ENCODE peak calls at places on chromosomes 2 and 18, in four cellular contexts. L is choroid plexus epithelial cell, F is MM.1S, X is A549. A is an unnamed sample.

GRCh38 chr2:48600204-48600813 is 17.3 kb upstream of the GTF2A1L start:
- DNase-seq in L (peak), F (peak), X (no peak), A (peak)

GRCh38 chr2:202034249-202035088 is 814 bp downstream of the FZD7 start:
- DNase-seq in L (peak), F (peak), X (peak), A (no peak)

GRCh38 chr18:73101977-73102376 is 234.2 kb upstream of the NETO1 start:
- DNase-seq in L (peak), F (no peak), X (no peak), A (no peak)

GRCh38 chr2:20623241-20623640 is 27.7 kb downstream of the HS1BP3 start:
- DNase-seq in L (no peak), F (no peak), X (no peak), A (no peak)

GRCh38 chr18:45726603-45727002 is 2.6 kb downstream of the SLC14A1 start:
- DNase-seq in L (no peak), F (no peak), X (no peak), A (no peak)

GRCh38 chr18:50806208-50806616 is 13.6 kb downstream of the MRO start:
- DNase-seq in L (peak), F (no peak), X (no peak), A (no peak)

GRCh38 chr2:72024451-72025175 is 123.0 kb downstream of the CYP26B1 start:
- DNase-seq in L (no peak), F (no peak), X (no peak), A (no peak)

GRCh38 chr2:109209941-109210340 is 80.9 kb downstream of the SH3RF3 start:
- DNase-seq in L (no peak), F (no peak), X (no peak), A (no peak)

GRCh38 chr2:177489719-177490301 is 97.2 kb downstream of the AGPS start:
- DNase-seq in L (peak), F (peak), X (peak), A (peak)

GRCh38 chr2:103179800-103180199 is 418.0 kb downstream of the TMEM182 start:
- DNase-seq in L (no peak), F (no peak), X (no peak), A (no peak)

GRCh38 chr2:206984206-206984605 is 44.9 kb downstream of the CPO start:
- DNase-seq in L (peak), F (no peak), X (no peak), A (no peak)

GRCh38 chr2:99572380-99572779 is 82.6 kb upstream of the REV1 start:
- DNase-seq in L (peak), F (no peak), X (no peak), A (no peak)

GRCh38 chr2:204452464-204453023 is 92.7 kb upstream of the PARD3B start:
- DNase-seq in L (peak), F (no peak), X (peak), A (peak)

GRCh38 chr2:39513641-39514094 is 76.6 kb upstream of the MAP4K3 start:
- DNase-seq in L (peak), F (no peak), X (peak), A (peak)

GRCh38 chr2:176490061-176490861 is 221.0 kb downstream of the MTX2 start:
- DNase-seq in L (peak), F (no peak), X (no peak), A (no peak)

GRCh38 chr2:127067620-127068350 is 39.2 kb downstream of the BIN1 start:
- DNase-seq in L (peak), F (peak), X (peak), A (no peak)

GRCh38 chr2:128391679-128392078 is 73.0 kb upstream of the HS6ST1 start:
- DNase-seq in L (no peak), F (no peak), X (no peak), A (no peak)

GRCh38 chr2:6909431-6910385 is 7.5 kb upstream of the RNF144A start:
- DNase-seq in L (peak), F (peak), X (no peak), A (no peak)

GRCh38 chr2:31903109-31903780 is 107.6 kb downstream of the MEMO1 start:
- DNase-seq in L (no peak), F (peak), X (no peak), A (no peak)

GRCh38 chr2:205934443-205934842 is 151.5 kb downstream of the INO80D start:
- DNase-seq in L (peak), F (no peak), X (peak), A (no peak)

GRCh38 chr18:58267493-58267892 is 223.5 kb downstream of the NEDD4L start:
- DNase-seq in L (no peak), F (no peak), X (no peak), A (no peak)

GRCh38 chr2:9251154-9252001 is 44.8 kb downstream of the ASAP2 start:
- DNase-seq in L (no peak), F (no peak), X (peak), A (no peak)

GRCh38 chr18:51275712-51276473 is 78.4 kb upstream of the MEX3C start:
- DNase-seq in L (peak), F (peak), X (no peak), A (no peak)

GRCh38 chr2:73984203-73984921 is at the start of gene TET3:
- DNase-seq in L (no peak), F (peak), X (no peak), A (no peak)

GRCh38 chr2:179447839-179448447 is 183.3 kb upstream of the SESTD1 start:
- DNase-seq in L (peak), F (no peak), X (no peak), A (no peak)

GRCh38 chr2:173656086-173656485 is 301.4 kb downstream of the CDCA7 start:
- DNase-seq in L (peak), F (no peak), X (no peak), A (no peak)

GRCh38 chr2:239328306-239329191 is 72.3 kb downstream of the HDAC4 start:
- DNase-seq in L (peak), F (no peak), X (no peak), A (peak)

GRCh38 chr18:75248426-75249191 is 38.0 kb downstream of the TSHZ1 start:
- DNase-seq in L (no peak), F (no peak), X (no peak), A (no peak)

GRCh38 chr2:62672601-62673000 is 32.9 kb upstream of the EHBP1 start:
- DNase-seq in L (peak), F (no peak), X (peak), A (no peak)

DNA sequence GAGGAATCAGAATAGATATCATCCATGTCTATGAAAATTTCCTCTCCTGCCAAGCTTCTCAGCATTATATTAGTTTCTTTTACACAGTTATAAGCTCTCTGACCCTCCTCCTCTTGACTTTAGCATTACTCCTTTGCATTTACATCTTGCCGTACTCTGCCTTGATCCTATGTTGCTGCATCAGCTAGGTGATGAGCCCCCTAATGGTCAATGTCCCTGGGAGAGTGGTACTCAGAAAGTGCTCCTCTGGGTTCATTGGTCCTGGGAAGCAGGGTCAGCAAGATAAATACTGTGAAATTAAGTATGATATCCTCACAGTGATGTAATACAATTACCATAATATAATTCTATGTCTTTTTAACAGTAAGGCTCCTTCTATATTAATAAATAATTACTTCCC is 74.1 kb downstream of the PKP4 start:
- DNase-seq in L (no peak), F (no peak), X (no peak), A (no peak)
- H3K4me3 ChIP-seq in L (no peak), F (no peak), X (no peak), A (no peak)

GRCh38 chr2:69375494-69376353 is 11.3 kb downstream of the GFPT1 start:
- DNase-seq in L (peak), F (peak), X (no peak), A (peak)
- TF ChIP-seq CTCF in L (peak), F (peak), X (peak), A (peak)

DNA sequence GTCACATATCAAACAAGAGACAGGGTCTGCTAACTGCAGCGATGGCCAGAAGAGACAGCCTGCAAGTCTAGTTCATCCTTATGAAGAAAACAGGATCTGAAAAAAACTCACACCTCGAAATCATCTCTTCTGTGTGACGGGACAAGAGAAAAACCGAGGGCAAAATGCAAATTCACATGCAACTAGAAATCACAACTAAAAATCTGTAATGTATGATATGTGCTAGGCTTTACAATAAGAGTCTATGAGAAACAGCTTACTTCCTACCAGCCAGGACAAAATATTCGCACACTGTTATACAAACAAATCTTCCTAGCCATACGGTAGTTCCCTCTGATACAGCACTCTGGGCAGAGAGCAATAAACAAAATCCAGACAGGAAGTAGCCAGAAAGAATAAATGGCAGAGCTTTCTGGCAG is 48.8 kb downstream of the ANKRD44 start:
- DNase-seq in L (peak), F (no peak), X (no peak), A (no peak)
- H3K4me3 ChIP-seq in L (peak), F (no peak), X (no peak), A (no peak)

GRCh38 chr2:217757108-217757463 is 245.7 kb downstream of the TNS1 start:
- DNase-seq in L (no peak), F (no peak), X (no peak), A (no peak)

GRCh38 chr2:217755027-217755756 is 247.6 kb downstream of the TNS1 start:
- DNase-seq in L (no peak), F (no peak), X (no peak), A (no peak)

GRCh38 chr2:217759991-217760390 is 242.8 kb downstream of the TNS1 start:
- DNase-seq in L (no peak), F (no peak), X (no peak), A (no peak)

GRCh38 chr2:217753460-217754200 is 249.2 kb downstream of the TNS1 start:
- DNase-seq in L (peak), F (no peak), X (no peak), A (no peak)

DNA sequence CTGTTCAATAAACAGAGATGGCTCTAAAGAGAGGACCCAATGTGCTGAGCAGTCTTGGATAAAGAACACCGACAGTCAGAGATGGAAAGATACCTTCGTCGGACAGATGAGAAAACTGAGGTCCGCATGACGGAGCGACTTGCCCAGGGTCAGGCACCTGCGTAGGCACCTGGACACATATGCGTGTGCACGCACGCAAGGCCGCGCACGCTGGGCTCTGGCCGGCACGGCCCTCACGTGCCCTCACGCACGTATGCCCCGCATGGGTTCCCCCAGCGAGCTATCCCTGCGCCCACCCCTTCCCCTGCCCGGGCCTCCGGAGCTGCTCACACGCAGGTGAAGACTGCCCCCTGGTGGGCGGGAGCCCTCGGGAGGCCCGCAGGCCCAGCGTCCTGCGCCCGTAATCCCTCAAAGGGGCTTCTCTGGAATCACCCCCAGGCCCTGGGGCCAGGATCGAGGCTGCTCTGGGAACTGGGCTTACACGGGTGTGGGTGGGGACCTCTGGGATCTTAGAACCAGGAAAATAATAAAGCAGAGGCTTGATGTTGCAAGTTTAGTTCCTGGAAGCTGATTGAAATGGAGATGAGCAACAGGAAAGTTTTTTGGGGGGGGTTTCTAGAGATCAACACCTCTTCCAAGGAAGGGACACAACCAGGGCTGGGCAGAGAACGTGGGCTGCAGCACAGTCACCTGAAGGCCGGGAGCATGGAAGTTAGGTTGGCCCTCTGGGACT is 246.3 kb downstream of the TNS1 start:
- DNase-seq in L (peak), F (peak), X (peak), A (no peak)
- TF ChIP-seq CTCF in L (peak), F (peak), X (peak), A (peak)

GRCh38 chr2:227411320-227411989 is 23.7 kb upstream of the SCYGR1 start:
- DNase-seq in L (peak), F (peak), X (no peak), A (no peak)
- H3K4me3 ChIP-seq in L (no peak), F (peak), X (no peak), A (no peak)

GRCh38 chr18:22439447-22439846 is 21.7 kb upstream of the CTAGE1 start:
- DNase-seq in L (peak), F (no peak), X (no peak), A (no peak)

GRCh38 chr18:22446325-22446724 is 28.6 kb upstream of the CTAGE1 start:
- DNase-seq in L (no peak), F (no peak), X (no peak), A (no peak)

GRCh38 chr18:22446906-22447305 is 29.2 kb upstream of the CTAGE1 start:
- DNase-seq in L (no peak), F (no peak), X (no peak), A (no peak)

DNA sequence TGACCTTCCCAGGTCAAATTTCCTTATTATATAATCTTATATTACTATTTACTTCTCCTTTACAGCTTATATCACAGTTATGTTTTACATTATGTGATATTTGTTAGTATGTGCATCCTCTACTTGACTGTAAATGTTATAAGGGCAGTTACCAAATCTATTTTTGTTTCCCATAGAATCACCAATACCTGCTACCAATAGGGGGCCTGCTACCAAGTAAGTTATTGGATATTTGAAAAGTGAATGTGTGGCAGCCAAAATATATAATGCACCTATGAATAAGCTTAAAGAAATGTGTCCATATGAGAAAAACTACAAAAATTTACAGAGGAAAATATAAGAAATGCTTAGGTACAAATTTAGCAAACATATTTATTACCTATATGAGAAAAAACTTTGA is 23.9 kb upstream of the CTAGE1 start:
- DNase-seq in L (no peak), F (no peak), X (no peak), A (no peak)
- TF ChIP-seq CTCF in L (no peak), F (peak), X (no peak), A (no peak)

DNA sequence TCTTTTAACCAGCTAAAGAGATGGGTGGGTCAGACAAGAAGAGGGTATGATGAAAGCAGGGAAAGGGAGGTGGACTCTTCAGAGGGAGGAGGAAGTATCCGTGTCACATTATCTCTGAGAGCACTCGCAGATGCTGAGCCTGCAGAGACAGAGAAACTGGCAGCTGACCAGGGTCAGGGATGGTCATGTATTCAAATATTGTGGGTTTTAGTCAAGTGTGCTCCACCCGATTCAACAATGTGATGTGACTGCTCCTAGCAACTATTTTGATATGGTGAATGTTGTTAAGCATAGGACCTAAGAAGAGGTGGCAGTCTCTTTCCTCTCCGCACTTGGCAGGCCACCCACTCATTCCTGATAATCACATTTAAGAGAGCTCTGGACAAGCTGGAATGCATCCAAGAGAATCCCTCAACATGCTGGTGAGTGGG is 1.3 kb upstream of the CLIP4 start:
- DNase-seq in L (peak), F (peak), X (peak), A (peak)
- H3K4me3 ChIP-seq in L (no peak), F (no peak), X (peak), A (no peak)

DNA sequence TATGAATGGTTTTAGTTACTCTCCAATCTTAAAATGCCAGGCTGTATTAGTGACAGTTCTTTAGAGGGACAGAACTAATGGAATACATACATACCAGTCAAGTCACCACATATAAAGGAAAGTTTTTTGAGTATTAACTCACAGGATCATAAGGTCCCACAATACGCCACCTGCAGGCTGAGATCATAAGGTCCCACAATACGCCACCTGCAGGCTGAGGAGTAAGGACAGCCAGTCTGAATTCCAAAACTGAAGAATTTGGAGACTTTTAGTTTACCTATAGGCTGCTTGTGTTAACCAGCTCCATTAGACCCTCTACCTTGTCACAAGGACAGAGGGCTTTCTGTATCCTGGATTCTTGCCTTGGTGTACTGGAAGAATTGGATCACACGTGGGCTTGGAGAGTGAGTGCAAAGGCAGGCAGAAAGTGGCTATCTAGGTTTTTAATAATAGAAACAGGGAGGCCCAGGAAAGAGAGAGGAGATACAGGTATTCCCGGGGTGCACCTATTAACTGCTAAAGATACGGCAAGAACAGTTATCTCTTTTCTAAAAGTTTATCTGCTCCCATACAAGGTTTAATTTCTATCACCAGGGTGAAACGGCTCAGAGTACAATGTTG is 234.9 kb upstream of the CYRIA start:
- DNase-seq in L (peak), F (peak), X (no peak), A (no peak)
- TF ChIP-seq CTCF in L (peak), F (peak), X (peak), A (peak)

DNA sequence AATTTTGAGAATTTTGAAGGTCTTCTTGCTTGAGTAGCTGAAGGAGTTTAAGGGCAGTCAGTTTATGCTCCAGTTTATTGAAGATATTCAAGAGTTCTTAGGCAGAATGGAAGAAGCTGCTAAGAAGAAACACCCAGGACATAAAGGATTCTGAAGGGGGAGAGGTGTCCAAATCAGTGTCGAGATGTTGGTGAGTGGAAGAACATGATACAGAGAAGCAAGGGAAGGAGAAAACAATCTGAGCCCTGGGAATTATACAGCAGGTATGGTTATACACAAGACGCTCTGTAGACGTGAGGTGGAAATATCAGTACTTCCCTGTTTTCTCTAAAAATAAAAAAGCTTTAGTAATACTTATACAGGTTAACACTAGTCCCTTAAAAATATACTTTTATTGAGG is 60.1 kb downstream of the CLIP4 start:
- DNase-seq in L (no peak), F (no peak), X (no peak), A (no peak)
- H3K4me3 ChIP-seq in L (no peak), F (no peak), X (no peak), A (no peak)

A was measured in HFF-Myc.